ENCODE peak calls at places on chromosome 16, in five cellular contexts. J, Y, A, I and S are unnamed samples.

GRCh38 chr16:56041556-56042140 is 149.6 kb upstream of the GNAO1 start:
- DNase-seq in J (peak; percentile 1), Y (no peak), A (peak; percentile 41), I (no peak), S (no peak)

GRCh38 chr16:10738231-10739077 is 5.2 kb upstream of the NUBP1 start:
- DNase-seq in J (peak; percentile 77), Y (peak; percentile 88), A (peak; percentile 65), I (no peak), S (no peak)

GRCh38 chr16:67481561-67482259 is 753 bp upstream of the ATP6V0D1 start:
- DNase-seq in J (no peak), Y (peak; percentile 76), A (peak; percentile 72), I (peak; percentile 25), S (no peak)

GRCh38 chr16:57799619-57800212 is 2.6 kb downstream of the KIFC3 start:
- DNase-seq in J (no peak), Y (peak; percentile 40), A (no peak), I (no peak), S (no peak)

GRCh38 chr16:56855201-56855600 is 9.8 kb upstream of the SLC12A3 start:
- DNase-seq in J (no peak), Y (peak; percentile 52), A (no peak), I (no peak), S (no peak)

GRCh38 chr16:1037023-1037933 is 35.3 kb upstream of the SSTR5 start:
- DNase-seq in J (peak; percentile 63), Y (no peak), A (no peak), I (no peak), S (no peak)

GRCh38 chr16:3601614-3602319 is 9.6 kb downstream of the SLX4 start:
- DNase-seq in J (no peak), Y (no peak), A (no peak), I (no peak), S (no peak)

GRCh38 chr16:80058236-80058635 is 457.7 kb upstream of the MAF start:
- DNase-seq in J (no peak), Y (peak; percentile 65), A (no peak), I (no peak), S (no peak)

GRCh38 chr16:84806256-84806889 is 13.4 kb upstream of the CRISPLD2 start:
- DNase-seq in J (peak; percentile 75), Y (peak; percentile 78), A (peak; percentile 34), I (no peak), S (no peak)

GRCh38 chr16:48496571-48497095 is 111.4 kb upstream of the SIAH1 start:
- DNase-seq in J (no peak), Y (no peak), A (no peak), I (no peak), S (no peak)

GRCh38 chr16:26816266-26816665 is 250.5 kb upstream of the C16orf82 start:
- DNase-seq in J (no peak), Y (no peak), A (no peak), I (no peak), S (no peak)

GRCh38 chr16:21161211-21161610 is 2.7 kb downstream of the LDAF1 start:
- DNase-seq in J (no peak), Y (no peak), A (no peak), I (no peak), S (no peak)